ENCODE peak calls at places on chromosomes 6 and 20, in ten cellular contexts. P is heart left ventricle; V is skeletal muscle cell; R is GM06990; Q is right atrium auricular region; X is stromal cell of bone marrow; E is epithelial cell of proximal tubule; L is stomach; H is activated T-cell treated with anti-CD3 and anti-CD28 coated beads, Interleukin-2, amount 50 U/mL, for 1 hour; C is A172. U is an unnamed sample.

GRCh38 chr20:35276408-35276807 is 1.5 kb downstream of the MMP24OS start:
- DNase-seq in P (no peak), V (no peak), R (no peak), Q (no peak), X (no peak), E (no peak), L (no peak), H (no peak), C (no peak), U (no peak)

GRCh38 chr20:57464642-57465211 is 60.2 kb downstream of the CTCFL start:
- DNase-seq in P (no peak), V (no peak), R (no peak), Q (no peak), X (no peak), E (peak; percentile 26), L (no peak), H (no peak), C (peak; percentile 40), U (peak; percentile 43)

GRCh38 chr6:147508073-147508870 is at the start of gene SAMD5:
- DNase-seq in P (peak; percentile 41), V (no peak), R (peak; percentile 29), Q (no peak), X (peak; percentile 13), E (no peak), L (peak; percentile 65), H (no peak), C (peak; percentile 38), U (peak; percentile 87)

GRCh38 chr6:170080828-170081368 is 210.0 kb downstream of the DLL1 start:
- DNase-seq in P (peak; percentile 4), V (no peak), R (no peak), Q (no peak), X (no peak), E (no peak), L (peak; percentile 24), H (no peak), C (no peak), U (no peak)

GRCh38 chr6:19879663-19880062 is 42.5 kb downstream of the ID4 start:
- DNase-seq in P (no peak), V (no peak), R (no peak), Q (no peak), X (no peak), E (peak; percentile 49), L (no peak), H (no peak), C (no peak), U (no peak)

GRCh38 chr20:35539756-35540212 is 2.1 kb upstream of the ERGIC3 start:
- DNase-seq in P (no peak), V (no peak), R (peak; percentile 85), Q (no peak), X (no peak), E (no peak), L (peak; percentile 91), H (no peak), C (no peak), U (no peak)

GRCh38 chr20:47784599-47785320 is 521 bp downstream of the SULF2 start:
- DNase-seq in P (peak; percentile 39), V (no peak), R (no peak), Q (peak; percentile 66), X (no peak), E (no peak), L (no peak), H (no peak), C (peak; percentile 30), U (peak; percentile 39)

GRCh38 chr20:61464634-61465033 is 212.6 kb downstream of the CDH4 start:
- DNase-seq in P (no peak), V (no peak), R (no peak), Q (no peak), X (no peak), E (no peak), L (no peak), H (no peak), C (no peak), U (no peak)

GRCh38 chr6:21522773-21523490 is 70.6 kb upstream of the SOX4 start:
- DNase-seq in P (no peak), V (no peak), R (no peak), Q (no peak), X (no peak), E (no peak), L (no peak), H (no peak), C (no peak), U (no peak)

GRCh38 chr20:368915-369314 is 11.6 kb upstream of the TRIB3 start:
- DNase-seq in P (no peak), V (no peak), R (no peak), Q (no peak), X (no peak), E (no peak), L (no peak), H (no peak), C (no peak), U (no peak)

GRCh38 chr6:157597461-157598312 is 216.7 kb downstream of the ZDHHC14 start:
- DNase-seq in P (peak; percentile 51), V (no peak), R (peak; percentile 35), Q (peak; percentile 61), X (no peak), E (no peak), L (peak; percentile 70), H (peak; percentile 40), C (peak; percentile 24), U (peak; percentile 26)

GRCh38 chr6:125149256-125150144 is 4.1 kb upstream of the TPD52L1 start:
- DNase-seq in P (no peak), V (no peak), R (no peak), Q (no peak), X (peak; percentile 50), E (peak; percentile 65), L (no peak), H (no peak), C (peak; percentile 74), U (no peak)

GRCh38 chr6:118387921-118388701 is 160.0 kb upstream of the PLN start:
- DNase-seq in P (no peak), V (peak; percentile 82), R (no peak), Q (no peak), X (peak; percentile 68), E (no peak), L (no peak), H (no peak), C (peak; percentile 89), U (peak; percentile 78)

GRCh38 chr20:38896009-38896594 is 30.1 kb upstream of the FAM83D start:
- DNase-seq in P (no peak), V (no peak), R (no peak), Q (no peak), X (no peak), E (no peak), L (no peak), H (no peak), C (no peak), U (no peak)

GRCh38 chr6:123997223-123997622 is 193.6 kb downstream of the NKAIN2 start:
- DNase-seq in P (no peak), V (no peak), R (no peak), Q (no peak), X (no peak), E (no peak), L (no peak), H (no peak), C (no peak), U (no peak)

GRCh38 chr20:61806995-61807394 is 258.7 kb downstream of the TAF4 start:
- DNase-seq in P (no peak), V (no peak), R (no peak), Q (no peak), X (no peak), E (no peak), L (no peak), H (no peak), C (no peak), U (no peak)

GRCh38 chr20:44025756-44026155 is 111.1 kb downstream of the TOX2 start:
- DNase-seq in P (no peak), V (no peak), R (no peak), Q (no peak), X (no peak), E (no peak), L (no peak), H (no peak), C (no peak), U (no peak)

GRCh38 chr6:55998586-55998985 is 123.2 kb upstream of the BMP5 start:
- DNase-seq in P (no peak), V (no peak), R (no peak), Q (no peak), X (no peak), E (no peak), L (no peak), H (no peak), C (no peak), U (no peak)

GRCh38 chr6:149385998-149386646 is 13.9 kb upstream of the SUMO4 start:
- DNase-seq in P (no peak), V (no peak), R (no peak), Q (no peak), X (no peak), E (no peak), L (no peak), H (no peak), C (no peak), U (no peak)

GRCh38 chr6:37160922-37161778 is 8.8 kb upstream of the PIM1 start:
- DNase-seq in P (no peak), V (peak; percentile 66), R (peak; percentile 62), Q (no peak), X (peak; percentile 63), E (no peak), L (no peak), H (no peak), C (no peak), U (peak; percentile 34)

GRCh38 chr20:46089076-46089337 is 755 bp downstream of the NCOA5 start:
- DNase-seq in P (no peak), V (no peak), R (no peak), Q (no peak), X (no peak), E (no peak), L (no peak), H (no peak), C (no peak), U (no peak)

GRCh38 chr6:56046576-56046975 is 171.2 kb upstream of the BMP5 start:
- DNase-seq in P (peak; percentile 16), V (peak; percentile 53), R (no peak), Q (peak; percentile 69), X (peak; percentile 88), E (no peak), L (peak; percentile 25), H (no peak), C (peak; percentile 83), U (no peak)

GRCh38 chr20:346640-347316 is at the start of gene NRSN2:
- DNase-seq in P (peak; percentile 74), V (no peak), R (peak; percentile 72), Q (peak; percentile 70), X (peak; percentile 31), E (no peak), L (peak; percentile 60), H (no peak), C (peak; percentile 78), U (peak; percentile 56)

GRCh38 chr20:38386004-38386403 is 39.7 kb downstream of the LBP start:
- DNase-seq in P (no peak), V (no peak), R (no peak), Q (no peak), X (no peak), E (no peak), L (no peak), H (no peak), C (no peak), U (no peak)

GRCh38 chr20:32536861-32537656 is 48.1 kb downstream of the NOL4L start:
- DNase-seq in P (no peak), V (no peak), R (peak; percentile 67), Q (no peak), X (no peak), E (no peak), L (peak; percentile 90), H (peak; percentile 74), C (no peak), U (no peak)

GRCh38 chr6:159877256-159877808 is 13.5 kb upstream of the MAS1 start:
- DNase-seq in P (no peak), V (no peak), R (no peak), Q (peak; percentile 21), X (no peak), E (no peak), L (no peak), H (no peak), C (no peak), U (no peak)

U was measured in MG63.